ENCODE peak calls at places on chromosomes 7 and 10, in seven cellular contexts. O, X, Z, U, M, P and T are unnamed samples.

GRCh38 chr7:33806284-33807157 is 98.8 kb upstream of the BMPER start:
- DNase-seq in O (no peak), X (no peak), Z (no peak), U (no peak), M (no peak), P (no peak), T (no peak)

GRCh38 chr7:31493714-31494181 is 20.1 kb upstream of the ITPRID1 start:
- DNase-seq in O (no peak), X (no peak), Z (no peak), U (no peak), M (peak), P (peak), T (no peak)

GRCh38 chr7:91869661-91870060 is 10.8 kb downstream of the MTERF1 start:
- DNase-seq in O (no peak), X (no peak), Z (no peak), U (no peak), M (no peak), P (no peak), T (no peak)

GRCh38 chr7:139916717-139917395 is 87.8 kb downstream of the TBXAS1 start:
- DNase-seq in O (no peak), X (no peak), Z (peak), U (no peak), M (no peak), P (no peak), T (no peak)

GRCh38 chr7:22809902-22810642 is 12.6 kb downstream of the TOMM7 start:
- DNase-seq in O (no peak), X (no peak), Z (no peak), U (no peak), M (no peak), P (no peak), T (no peak)

GRCh38 chr10:101053516-101053915 is 8.3 kb upstream of the KAZALD1 start:
- DNase-seq in O (peak), X (no peak), Z (no peak), U (no peak), M (no peak), P (no peak), T (no peak)

GRCh38 chr7:65379318-65379717 is 5.7 kb downstream of the ZNF92 start:
- DNase-seq in O (peak), X (no peak), Z (no peak), U (no peak), M (no peak), P (no peak), T (no peak)

GRCh38 chr7:117066668-117067067 is 113.4 kb downstream of the ST7 start:
- DNase-seq in O (no peak), X (no peak), Z (no peak), U (no peak), M (no peak), P (no peak), T (no peak)

GRCh38 chr7:157432957-157433576 is 96.3 kb downstream of the DNAJB6 start:
- DNase-seq in O (peak), X (peak), Z (peak), U (no peak), M (no peak), P (peak), T (peak)

GRCh38 chr7:8149222-8149621 is 112.7 kb downstream of the ICA1 start:
- DNase-seq in O (no peak), X (no peak), Z (no peak), U (no peak), M (no peak), P (no peak), T (no peak)

GRCh38 chr10:18501198-18501597 is 150.2 kb downstream of the NSUN6 start:
- DNase-seq in O (peak), X (no peak), Z (peak), U (no peak), M (no peak), P (no peak), T (peak)

GRCh38 chr10:86871563-86872183 is 85.7 kb downstream of the MMRN2 start:
- DNase-seq in O (no peak), X (no peak), Z (no peak), U (no peak), M (no peak), P (peak), T (no peak)

GRCh38 chr10:96585726-96586418 is 940 bp downstream of the TM9SF3 start:
- DNase-seq in O (peak), X (peak), Z (peak), U (no peak), M (no peak), P (no peak), T (peak)

GRCh38 chr10:96584474-96584873 is 2.3 kb downstream of the TM9SF3 start:
- DNase-seq in O (no peak), X (no peak), Z (no peak), U (no peak), M (no peak), P (no peak), T (no peak)

GRCh38 chr10:96587255-96588059 is 645 bp upstream of the TM9SF3 start:
- DNase-seq in O (peak), X (peak), Z (no peak), U (no peak), M (peak), P (no peak), T (peak)

GRCh38 chr10:96588060-96588554 is 1.3 kb upstream of the TM9SF3 start:
- DNase-seq in O (no peak), X (no peak), Z (peak), U (no peak), M (no peak), P (no peak), T (no peak)

DNA sequence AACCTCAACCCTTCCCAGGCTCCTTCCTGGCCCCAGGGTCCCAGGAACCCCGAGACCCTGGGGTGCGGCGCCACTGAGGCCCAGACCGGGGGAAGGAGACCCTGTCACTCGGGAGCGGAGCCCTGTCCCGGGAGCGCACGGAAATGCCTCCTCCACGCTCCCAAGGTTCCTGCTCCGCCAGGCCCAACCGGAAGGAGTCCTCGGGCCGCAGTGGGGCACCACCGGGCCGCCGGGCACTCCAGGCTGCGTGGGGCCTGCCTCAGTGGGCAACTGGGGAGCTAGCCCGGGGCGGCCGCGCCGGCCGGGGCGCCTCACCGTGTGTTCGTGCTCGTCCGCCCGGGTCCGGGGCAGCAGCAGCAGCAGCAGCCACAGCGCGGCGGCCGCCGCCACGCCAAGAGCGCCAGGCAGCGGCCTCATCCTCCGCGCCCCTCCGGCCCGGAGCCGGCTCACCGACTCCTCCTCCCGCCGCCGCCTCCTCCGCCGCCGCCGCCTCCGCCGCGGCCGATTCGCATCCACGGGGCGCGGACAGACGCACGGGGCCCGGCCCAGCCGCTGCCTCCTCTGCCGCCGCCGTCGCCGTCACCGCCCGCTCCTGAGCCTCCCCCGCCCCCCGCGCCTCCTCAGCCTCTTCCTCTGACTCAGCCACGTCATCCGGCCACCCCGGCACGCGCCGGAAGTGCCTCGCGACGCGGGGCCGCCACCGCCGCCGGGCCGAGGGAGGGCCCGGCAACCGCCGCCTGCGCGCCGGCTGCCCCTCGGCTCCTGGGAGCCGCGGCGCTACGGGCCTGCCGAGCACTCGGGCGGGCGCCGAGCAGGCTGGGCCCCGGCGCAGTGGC is at the start of gene TM9SF3:
- DNase-seq in O (peak), X (peak), Z (peak), U (no peak), M (peak), P (peak), T (peak)
- TF ChIP-seq CTCF in O (no peak), X (no peak), Z (no peak), U (peak), M (no peak), P (no peak), T (peak)

GRCh38 chr7:121099572-121099971 is 111.1 kb downstream of the CPED1 start:
- DNase-seq in O (peak), X (no peak), Z (no peak), U (no peak), M (no peak), P (no peak), T (no peak)
- TF ChIP-seq CTCF in O (peak), X (no peak), Z (no peak), U (no peak), M (no peak), P (no peak), T (no peak)

DNA sequence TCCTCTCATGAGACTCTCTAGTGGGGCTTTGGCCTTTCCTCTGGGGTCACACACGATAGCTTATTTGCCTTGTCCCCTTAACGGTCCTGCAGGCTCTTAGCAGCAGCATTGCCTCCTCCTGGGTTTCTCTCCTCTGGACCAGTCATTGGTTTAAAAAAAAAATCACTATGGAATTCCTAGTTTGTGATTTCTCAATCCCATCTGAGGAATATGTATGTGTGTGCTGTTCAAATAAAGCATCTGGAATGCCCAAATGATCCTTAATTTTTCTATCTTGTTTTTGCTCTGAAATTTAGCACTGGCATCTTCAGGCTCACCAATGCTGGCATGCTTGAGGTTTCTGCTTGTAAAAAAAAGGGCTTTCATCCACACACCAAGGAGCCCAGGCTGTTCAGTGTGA is 30.5 kb downstream of the ACTA2 start:
- DNase-seq in O (no peak), X (no peak), Z (no peak), U (no peak), M (no peak), P (no peak), T (no peak)
- TF ChIP-seq CTCF in O (no peak), X (no peak), Z (no peak), U (no peak), M (no peak), P (no peak), T (no peak)

DNA sequence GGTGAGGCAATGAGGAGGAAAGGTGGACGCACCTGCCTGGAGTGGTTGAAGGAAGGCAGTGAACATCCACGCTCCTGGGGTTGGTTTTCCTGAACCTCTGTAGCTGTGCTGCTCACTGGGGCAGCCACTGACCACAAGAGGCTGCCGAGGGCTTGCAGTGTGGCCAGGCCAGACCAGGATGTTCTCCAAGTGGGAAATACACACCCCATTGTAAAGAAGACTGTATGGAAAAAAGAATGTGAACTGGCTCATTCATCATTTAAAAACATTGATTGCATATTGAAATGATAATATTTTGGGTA is 107.6 kb downstream of the SNX10 start:
- DNase-seq in O (no peak), X (no peak), Z (no peak), U (no peak), M (peak), P (peak), T (peak)
- TF ChIP-seq CTCF in O (peak), X (no peak), Z (no peak), U (no peak), M (no peak), P (no peak), T (no peak)

DNA sequence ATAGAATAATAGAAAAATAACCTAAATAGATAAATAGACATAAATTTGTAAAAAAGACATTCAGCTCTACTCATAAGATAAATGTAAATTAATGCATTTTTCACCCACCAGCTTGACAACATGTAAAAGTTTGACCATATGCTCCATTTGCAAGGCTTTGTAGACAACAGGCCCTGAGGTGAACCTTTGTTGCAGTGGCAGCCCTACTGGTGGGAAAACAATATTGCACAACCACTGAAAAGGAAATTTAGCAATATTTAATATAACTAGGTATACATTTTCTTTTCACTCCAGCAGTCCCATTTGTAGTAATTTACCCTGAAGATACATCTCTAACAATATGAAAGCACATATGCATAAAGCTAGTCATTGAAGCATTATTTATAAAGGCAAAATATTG is 39.0 kb upstream of the ADRA2A start:
- DNase-seq in O (peak), X (no peak), Z (no peak), U (no peak), M (no peak), P (no peak), T (peak)
- TF ChIP-seq CTCF in O (peak), X (no peak), Z (no peak), U (no peak), M (no peak), P (no peak), T (no peak)